ENCODE peak calls at places on chromosomes 16 and 17, in nine cellular contexts. One of them, this sample, is unnamed.

GRCh38 chr17:31197991-31198390 is 99.0 kb downstream of the OMG start:
- DNase-seq in dorsolateral prefrontal cortex: no peak
- DNase-seq in DMS79: no peak
- DNase-seq in RCC 7860: no peak
- DNase-seq in activated T-helper 9 cell treated with anti-CD3 and anti-CD28 coated beads, Interleukin-2, amount 50 U/mL, for 16 hours: no peak
- DNase-seq in CD4-positive, alpha-beta T cell: no peak
- DNase-seq in activated effector memory CD4-positive, alpha-beta T cell treated with anti-CD3 and anti-CD28 coated beads, Interleukin-2, amount 50 U/mL, for 16 hours: no peak
- DNase-seq in cardiac fibroblast: no peak
- DNase-seq in WTC11: no peak
- DNase-seq in this sample: no peak

GRCh38 chr17:48627242-48627597 is 1.1 kb upstream of the HOXB9 start:
- DNase-seq in WTC11: no peak
- DNase-seq in RCC 7860: no peak
- DNase-seq in DMS79: no peak
- DNase-seq in dorsolateral prefrontal cortex: no peak
- DNase-seq in cardiac fibroblast: no peak
- DNase-seq in CD4-positive, alpha-beta T cell: no peak
- DNase-seq in activated T-helper 9 cell treated with anti-CD3 and anti-CD28 coated beads, Interleukin-2, amount 50 U/mL, for 16 hours: no peak
- DNase-seq in activated effector memory CD4-positive, alpha-beta T cell treated with anti-CD3 and anti-CD28 coated beads, Interleukin-2, amount 50 U/mL, for 16 hours: no peak
- DNase-seq in this sample: no peak

GRCh38 chr16:25135239-25135878 is 23.8 kb downstream of the LCMT1 start:
- DNase-seq in DMS79: no peak
- DNase-seq in dorsolateral prefrontal cortex: no peak
- DNase-seq in RCC 7860: peak; percentile 8
- DNase-seq in activated T-helper 9 cell treated with anti-CD3 and anti-CD28 coated beads, Interleukin-2, amount 50 U/mL, for 16 hours: no peak
- DNase-seq in WTC11: no peak
- DNase-seq in cardiac fibroblast: peak; percentile 26
- DNase-seq in activated effector memory CD4-positive, alpha-beta T cell treated with anti-CD3 and anti-CD28 coated beads, Interleukin-2, amount 50 U/mL, for 16 hours: no peak
- DNase-seq in CD4-positive, alpha-beta T cell: no peak
- DNase-seq in this sample: no peak

GRCh38 chr16:676565-677297 is 1.3 kb downstream of the RHBDL1 start:
- DNase-seq in RCC 7860: no peak
- DNase-seq in activated T-helper 9 cell treated with anti-CD3 and anti-CD28 coated beads, Interleukin-2, amount 50 U/mL, for 16 hours: no peak
- DNase-seq in DMS79: peak; percentile 92
- DNase-seq in dorsolateral prefrontal cortex: no peak
- DNase-seq in activated effector memory CD4-positive, alpha-beta T cell treated with anti-CD3 and anti-CD28 coated beads, Interleukin-2, amount 50 U/mL, for 16 hours: peak; percentile 76
- DNase-seq in WTC11: no peak
- DNase-seq in cardiac fibroblast: no peak
- DNase-seq in CD4-positive, alpha-beta T cell: peak; percentile 36
- DNase-seq in this sample: no peak

GRCh38 chr17:57671546-57672204 is 73.4 kb downstream of the CCDC182 start:
- DNase-seq in DMS79: no peak
- DNase-seq in dorsolateral prefrontal cortex: peak; percentile 77
- DNase-seq in activated T-helper 9 cell treated with anti-CD3 and anti-CD28 coated beads, Interleukin-2, amount 50 U/mL, for 16 hours: peak; percentile 40
- DNase-seq in CD4-positive, alpha-beta T cell: peak; percentile 48
- DNase-seq in WTC11: peak; percentile 92
- DNase-seq in cardiac fibroblast: peak; percentile 84
- DNase-seq in RCC 7860: peak; percentile 45
- DNase-seq in activated effector memory CD4-positive, alpha-beta T cell treated with anti-CD3 and anti-CD28 coated beads, Interleukin-2, amount 50 U/mL, for 16 hours: peak; percentile 86
- DNase-seq in this sample: peak; percentile 64

GRCh38 chr17:66925811-66926500 is 38.6 kb upstream of the CACNG4 start:
- DNase-seq in DMS79: no peak
- DNase-seq in CD4-positive, alpha-beta T cell: no peak
- DNase-seq in WTC11: no peak
- DNase-seq in activated effector memory CD4-positive, alpha-beta T cell treated with anti-CD3 and anti-CD28 coated beads, Interleukin-2, amount 50 U/mL, for 16 hours: no peak
- DNase-seq in cardiac fibroblast: no peak
- DNase-seq in dorsolateral prefrontal cortex: no peak
- DNase-seq in activated T-helper 9 cell treated with anti-CD3 and anti-CD28 coated beads, Interleukin-2, amount 50 U/mL, for 16 hours: no peak
- DNase-seq in RCC 7860: no peak
- DNase-seq in this sample: no peak

GRCh38 chr16:71746442-71747046 is 22.0 kb upstream of the PHLPP2 start:
- DNase-seq in cardiac fibroblast: peak; percentile 67
- DNase-seq in DMS79: no peak
- DNase-seq in CD4-positive, alpha-beta T cell: no peak
- DNase-seq in WTC11: no peak
- DNase-seq in RCC 7860: no peak
- DNase-seq in activated effector memory CD4-positive, alpha-beta T cell treated with anti-CD3 and anti-CD28 coated beads, Interleukin-2, amount 50 U/mL, for 16 hours: no peak
- DNase-seq in activated T-helper 9 cell treated with anti-CD3 and anti-CD28 coated beads, Interleukin-2, amount 50 U/mL, for 16 hours: no peak
- DNase-seq in dorsolateral prefrontal cortex: no peak
- DNase-seq in this sample: no peak

GRCh38 chr16:22369221-22369811 is 5.1 kb downstream of the CDR2 start:
- DNase-seq in activated effector memory CD4-positive, alpha-beta T cell treated with anti-CD3 and anti-CD28 coated beads, Interleukin-2, amount 50 U/mL, for 16 hours: no peak
- DNase-seq in activated T-helper 9 cell treated with anti-CD3 and anti-CD28 coated beads, Interleukin-2, amount 50 U/mL, for 16 hours: no peak
- DNase-seq in CD4-positive, alpha-beta T cell: no peak
- DNase-seq in cardiac fibroblast: peak; percentile 79
- DNase-seq in dorsolateral prefrontal cortex: no peak
- DNase-seq in WTC11: no peak
- DNase-seq in DMS79: no peak
- DNase-seq in RCC 7860: no peak
- DNase-seq in this sample: no peak

GRCh38 chr16:16096858-16097213 is 126.5 kb downstream of the ABCC6 start:
- DNase-seq in dorsolateral prefrontal cortex: no peak
- DNase-seq in activated T-helper 9 cell treated with anti-CD3 and anti-CD28 coated beads, Interleukin-2, amount 50 U/mL, for 16 hours: no peak
- DNase-seq in RCC 7860: no peak
- DNase-seq in WTC11: no peak
- DNase-seq in cardiac fibroblast: no peak
- DNase-seq in CD4-positive, alpha-beta T cell: no peak
- DNase-seq in activated effector memory CD4-positive, alpha-beta T cell treated with anti-CD3 and anti-CD28 coated beads, Interleukin-2, amount 50 U/mL, for 16 hours: no peak
- DNase-seq in DMS79: no peak
- DNase-seq in this sample: no peak

GRCh38 chr16:24419709-24420108 is 119.7 kb upstream of the RBBP6 start:
- DNase-seq in cardiac fibroblast: no peak
- DNase-seq in activated effector memory CD4-positive, alpha-beta T cell treated with anti-CD3 and anti-CD28 coated beads, Interleukin-2, amount 50 U/mL, for 16 hours: no peak
- DNase-seq in WTC11: no peak
- DNase-seq in activated T-helper 9 cell treated with anti-CD3 and anti-CD28 coated beads, Interleukin-2, amount 50 U/mL, for 16 hours: no peak
- DNase-seq in dorsolateral prefrontal cortex: no peak
- DNase-seq in CD4-positive, alpha-beta T cell: no peak
- DNase-seq in RCC 7860: no peak
- DNase-seq in DMS79: no peak
- DNase-seq in this sample: no peak

GRCh38 chr16:78395035-78395434 is 295.6 kb downstream of the WWOX start:
- DNase-seq in cardiac fibroblast: no peak
- DNase-seq in RCC 7860: no peak
- DNase-seq in dorsolateral prefrontal cortex: no peak
- DNase-seq in WTC11: no peak
- DNase-seq in DMS79: no peak
- DNase-seq in CD4-positive, alpha-beta T cell: no peak
- DNase-seq in activated effector memory CD4-positive, alpha-beta T cell treated with anti-CD3 and anti-CD28 coated beads, Interleukin-2, amount 50 U/mL, for 16 hours: no peak
- DNase-seq in activated T-helper 9 cell treated with anti-CD3 and anti-CD28 coated beads, Interleukin-2, amount 50 U/mL, for 16 hours: no peak
- DNase-seq in this sample: no peak

GRCh38 chr17:77611791-77612466 is 346.6 kb upstream of the TNRC6C start:
- DNase-seq in WTC11: no peak
- DNase-seq in RCC 7860: no peak
- DNase-seq in cardiac fibroblast: no peak
- DNase-seq in activated effector memory CD4-positive, alpha-beta T cell treated with anti-CD3 and anti-CD28 coated beads, Interleukin-2, amount 50 U/mL, for 16 hours: peak; percentile 30
- DNase-seq in activated T-helper 9 cell treated with anti-CD3 and anti-CD28 coated beads, Interleukin-2, amount 50 U/mL, for 16 hours: no peak
- DNase-seq in DMS79: no peak
- DNase-seq in CD4-positive, alpha-beta T cell: no peak
- DNase-seq in dorsolateral prefrontal cortex: no peak
- DNase-seq in this sample: no peak

GRCh38 chr16:66444049-66444481 is 17.0 kb downstream of the BEAN1 start:
- DNase-seq in RCC 7860: no peak
- DNase-seq in activated effector memory CD4-positive, alpha-beta T cell treated with anti-CD3 and anti-CD28 coated beads, Interleukin-2, amount 50 U/mL, for 16 hours: no peak
- DNase-seq in dorsolateral prefrontal cortex: no peak
- DNase-seq in CD4-positive, alpha-beta T cell: no peak
- DNase-seq in activated T-helper 9 cell treated with anti-CD3 and anti-CD28 coated beads, Interleukin-2, amount 50 U/mL, for 16 hours: no peak
- DNase-seq in WTC11: no peak
- DNase-seq in DMS79: no peak
- DNase-seq in cardiac fibroblast: no peak
- DNase-seq in this sample: no peak

GRCh38 chr17:28983286-28984240 is 22.3 kb downstream of the SEZ6 start:
- DNase-seq in activated effector memory CD4-positive, alpha-beta T cell treated with anti-CD3 and anti-CD28 coated beads, Interleukin-2, amount 50 U/mL, for 16 hours: no peak
- DNase-seq in dorsolateral prefrontal cortex: no peak
- DNase-seq in cardiac fibroblast: no peak
- DNase-seq in DMS79: no peak
- DNase-seq in WTC11: no peak
- DNase-seq in RCC 7860: no peak
- DNase-seq in activated T-helper 9 cell treated with anti-CD3 and anti-CD28 coated beads, Interleukin-2, amount 50 U/mL, for 16 hours: no peak
- DNase-seq in CD4-positive, alpha-beta T cell: no peak
- DNase-seq in this sample: no peak

GRCh38 chr16:6195966-6196365 is 1098.4 kb upstream of the EEF2KMT start:
- DNase-seq in DMS79: no peak
- DNase-seq in RCC 7860: no peak
- DNase-seq in activated T-helper 9 cell treated with anti-CD3 and anti-CD28 coated beads, Interleukin-2, amount 50 U/mL, for 16 hours: no peak
- DNase-seq in CD4-positive, alpha-beta T cell: no peak
- DNase-seq in cardiac fibroblast: no peak
- DNase-seq in dorsolateral prefrontal cortex: no peak
- DNase-seq in activated effector memory CD4-positive, alpha-beta T cell treated with anti-CD3 and anti-CD28 coated beads, Interleukin-2, amount 50 U/mL, for 16 hours: no peak
- DNase-seq in WTC11: no peak
- DNase-seq in this sample: no peak

GRCh38 chr16:86061318-86061695 is 162.3 kb downstream of the IRF8 start:
- DNase-seq in dorsolateral prefrontal cortex: no peak
- DNase-seq in WTC11: no peak
- DNase-seq in activated effector memory CD4-positive, alpha-beta T cell treated with anti-CD3 and anti-CD28 coated beads, Interleukin-2, amount 50 U/mL, for 16 hours: no peak
- DNase-seq in activated T-helper 9 cell treated with anti-CD3 and anti-CD28 coated beads, Interleukin-2, amount 50 U/mL, for 16 hours: no peak
- DNase-seq in CD4-positive, alpha-beta T cell: no peak
- DNase-seq in cardiac fibroblast: no peak
- DNase-seq in DMS79: no peak
- DNase-seq in RCC 7860: no peak
- DNase-seq in this sample: no peak

GRCh38 chr17:31140127-31140526 is 45.4 kb downstream of the NF1 start:
- DNase-seq in DMS79: no peak
- DNase-seq in RCC 7860: no peak
- DNase-seq in dorsolateral prefrontal cortex: no peak
- DNase-seq in activated effector memory CD4-positive, alpha-beta T cell treated with anti-CD3 and anti-CD28 coated beads, Interleukin-2, amount 50 U/mL, for 16 hours: no peak
- DNase-seq in CD4-positive, alpha-beta T cell: no peak
- DNase-seq in WTC11: no peak
- DNase-seq in cardiac fibroblast: no peak
- DNase-seq in activated T-helper 9 cell treated with anti-CD3 and anti-CD28 coated beads, Interleukin-2, amount 50 U/mL, for 16 hours: no peak
- DNase-seq in this sample: no peak

GRCh38 chr17:21252875-21253645 is at the start of gene NATD1:
- DNase-seq in RCC 7860: peak; percentile 25
- DNase-seq in WTC11: peak; percentile 78
- DNase-seq in dorsolateral prefrontal cortex: peak; percentile 89
- DNase-seq in CD4-positive, alpha-beta T cell: peak; percentile 64
- DNase-seq in cardiac fibroblast: peak; percentile 88
- DNase-seq in DMS79: no peak
- DNase-seq in activated effector memory CD4-positive, alpha-beta T cell treated with anti-CD3 and anti-CD28 coated beads, Interleukin-2, amount 50 U/mL, for 16 hours: peak; percentile 93
- DNase-seq in activated T-helper 9 cell treated with anti-CD3 and anti-CD28 coated beads, Interleukin-2, amount 50 U/mL, for 16 hours: peak; percentile 72
- DNase-seq in this sample: peak; percentile 69

GRCh38 chr16:85465328-85466307 is 147.5 kb upstream of the GSE1 start:
- DNase-seq in activated effector memory CD4-positive, alpha-beta T cell treated with anti-CD3 and anti-CD28 coated beads, Interleukin-2, amount 50 U/mL, for 16 hours: no peak
- DNase-seq in activated T-helper 9 cell treated with anti-CD3 and anti-CD28 coated beads, Interleukin-2, amount 50 U/mL, for 16 hours: no peak
- DNase-seq in RCC 7860: no peak
- DNase-seq in dorsolateral prefrontal cortex: no peak
- DNase-seq in CD4-positive, alpha-beta T cell: no peak
- DNase-seq in DMS79: no peak
- DNase-seq in WTC11: no peak
- DNase-seq in cardiac fibroblast: peak; percentile 64
- DNase-seq in this sample: no peak

GRCh38 chr17:67588326-67588725 is 129.4 kb upstream of the NOL11 start:
- DNase-seq in WTC11: no peak
- DNase-seq in cardiac fibroblast: no peak
- DNase-seq in DMS79: no peak
- DNase-seq in RCC 7860: no peak
- DNase-seq in activated T-helper 9 cell treated with anti-CD3 and anti-CD28 coated beads, Interleukin-2, amount 50 U/mL, for 16 hours: no peak
- DNase-seq in dorsolateral prefrontal cortex: no peak
- DNase-seq in CD4-positive, alpha-beta T cell: no peak
- DNase-seq in activated effector memory CD4-positive, alpha-beta T cell treated with anti-CD3 and anti-CD28 coated beads, Interleukin-2, amount 50 U/mL, for 16 hours: no peak
- DNase-seq in this sample: no peak

GRCh38 chr16:87832759-87833502 is 36.4 kb downstream of the SLC7A5 start:
- DNase-seq in WTC11: no peak
- DNase-seq in cardiac fibroblast: no peak
- DNase-seq in DMS79: no peak
- DNase-seq in CD4-positive, alpha-beta T cell: no peak
- DNase-seq in activated effector memory CD4-positive, alpha-beta T cell treated with anti-CD3 and anti-CD28 coated beads, Interleukin-2, amount 50 U/mL, for 16 hours: no peak
- DNase-seq in activated T-helper 9 cell treated with anti-CD3 and anti-CD28 coated beads, Interleukin-2, amount 50 U/mL, for 16 hours: no peak
- DNase-seq in RCC 7860: no peak
- DNase-seq in dorsolateral prefrontal cortex: no peak
- DNase-seq in this sample: peak; percentile 76

GRCh38 chr17:40168262-40168832 is 8.9 kb upstream of the RAPGEFL1 start:
- DNase-seq in activated T-helper 9 cell treated with anti-CD3 and anti-CD28 coated beads, Interleukin-2, amount 50 U/mL, for 16 hours: no peak
- DNase-seq in cardiac fibroblast: peak; percentile 85
- DNase-seq in activated effector memory CD4-positive, alpha-beta T cell treated with anti-CD3 and anti-CD28 coated beads, Interleukin-2, amount 50 U/mL, for 16 hours: peak; percentile 68
- DNase-seq in WTC11: no peak
- DNase-seq in dorsolateral prefrontal cortex: no peak
- DNase-seq in RCC 7860: peak; percentile 52
- DNase-seq in CD4-positive, alpha-beta T cell: no peak
- DNase-seq in DMS79: peak; percentile 1
- DNase-seq in this sample: peak; percentile 53

GRCh38 chr17:81905993-81906392 is 4.0 kb downstream of the NPB start:
- DNase-seq in activated T-helper 9 cell treated with anti-CD3 and anti-CD28 coated beads, Interleukin-2, amount 50 U/mL, for 16 hours: no peak
- DNase-seq in DMS79: no peak
- DNase-seq in dorsolateral prefrontal cortex: no peak
- DNase-seq in RCC 7860: no peak
- DNase-seq in CD4-positive, alpha-beta T cell: no peak
- DNase-seq in WTC11: no peak
- DNase-seq in cardiac fibroblast: no peak
- DNase-seq in activated effector memory CD4-positive, alpha-beta T cell treated with anti-CD3 and anti-CD28 coated beads, Interleukin-2, amount 50 U/mL, for 16 hours: no peak
- DNase-seq in this sample: no peak

GRCh38 chr17:19867654-19868395 is at the start of gene ULK2:
- DNase-seq in activated T-helper 9 cell treated with anti-CD3 and anti-CD28 coated beads, Interleukin-2, amount 50 U/mL, for 16 hours: peak; percentile 27
- DNase-seq in RCC 7860: no peak
- DNase-seq in activated effector memory CD4-positive, alpha-beta T cell treated with anti-CD3 and anti-CD28 coated beads, Interleukin-2, amount 50 U/mL, for 16 hours: peak; percentile 80
- DNase-seq in dorsolateral prefrontal cortex: no peak
- DNase-seq in CD4-positive, alpha-beta T cell: peak; percentile 17
- DNase-seq in WTC11: peak; percentile 70
- DNase-seq in cardiac fibroblast: peak; percentile 86
- DNase-seq in DMS79: no peak
- DNase-seq in this sample: peak; percentile 48

GRCh38 chr16:11682655-11683096 is 14.4 kb downstream of the SNN start:
- DNase-seq in WTC11: no peak
- DNase-seq in dorsolateral prefrontal cortex: no peak
- DNase-seq in activated T-helper 9 cell treated with anti-CD3 and anti-CD28 coated beads, Interleukin-2, amount 50 U/mL, for 16 hours: no peak
- DNase-seq in cardiac fibroblast: peak; percentile 82
- DNase-seq in CD4-positive, alpha-beta T cell: no peak
- DNase-seq in RCC 7860: peak; percentile 90
- DNase-seq in activated effector memory CD4-positive, alpha-beta T cell treated with anti-CD3 and anti-CD28 coated beads, Interleukin-2, amount 50 U/mL, for 16 hours: no peak
- DNase-seq in DMS79: no peak
- DNase-seq in this sample: no peak

GRCh38 chr17:46726106-46726670 is 92.3 kb downstream of the WNT3 start:
- DNase-seq in activated effector memory CD4-positive, alpha-beta T cell treated with anti-CD3 and anti-CD28 coated beads, Interleukin-2, amount 50 U/mL, for 16 hours: no peak
- DNase-seq in activated T-helper 9 cell treated with anti-CD3 and anti-CD28 coated beads, Interleukin-2, amount 50 U/mL, for 16 hours: no peak
- DNase-seq in DMS79: no peak
- DNase-seq in WTC11: no peak
- DNase-seq in dorsolateral prefrontal cortex: no peak
- DNase-seq in CD4-positive, alpha-beta T cell: no peak
- DNase-seq in RCC 7860: peak; percentile 65
- DNase-seq in cardiac fibroblast: peak; percentile 12
- DNase-seq in this sample: no peak

GRCh38 chr16:57036945-57037344 is 47.6 kb downstream of the NLRC5 start:
- DNase-seq in CD4-positive, alpha-beta T cell: no peak
- DNase-seq in activated T-helper 9 cell treated with anti-CD3 and anti-CD28 coated beads, Interleukin-2, amount 50 U/mL, for 16 hours: no peak
- DNase-seq in dorsolateral prefrontal cortex: no peak
- DNase-seq in cardiac fibroblast: no peak
- DNase-seq in activated effector memory CD4-positive, alpha-beta T cell treated with anti-CD3 and anti-CD28 coated beads, Interleukin-2, amount 50 U/mL, for 16 hours: no peak
- DNase-seq in WTC11: no peak
- DNase-seq in DMS79: no peak
- DNase-seq in RCC 7860: no peak
- DNase-seq in this sample: no peak

GRCh38 chr16:81451753-81452680 is 7.4 kb downstream of the CMIP start:
- DNase-seq in activated T-helper 9 cell treated with anti-CD3 and anti-CD28 coated beads, Interleukin-2, amount 50 U/mL, for 16 hours: no peak
- DNase-seq in DMS79: no peak
- DNase-seq in dorsolateral prefrontal cortex: no peak
- DNase-seq in CD4-positive, alpha-beta T cell: peak; percentile 28
- DNase-seq in cardiac fibroblast: no peak
- DNase-seq in WTC11: no peak
- DNase-seq in RCC 7860: no peak
- DNase-seq in activated effector memory CD4-positive, alpha-beta T cell treated with anti-CD3 and anti-CD28 coated beads, Interleukin-2, amount 50 U/mL, for 16 hours: peak; percentile 69
- DNase-seq in this sample: peak; percentile 90

GRCh38 chr17:67244621-67245072 is 349 bp downstream of the HELZ start:
- DNase-seq in cardiac fibroblast: no peak
- DNase-seq in activated effector memory CD4-positive, alpha-beta T cell treated with anti-CD3 and anti-CD28 coated beads, Interleukin-2, amount 50 U/mL, for 16 hours: peak; percentile 76
- DNase-seq in WTC11: peak; percentile 23
- DNase-seq in CD4-positive, alpha-beta T cell: no peak
- DNase-seq in RCC 7860: no peak
- DNase-seq in activated T-helper 9 cell treated with anti-CD3 and anti-CD28 coated beads, Interleukin-2, amount 50 U/mL, for 16 hours: peak; percentile 25
- DNase-seq in DMS79: no peak
- DNase-seq in dorsolateral prefrontal cortex: no peak
- DNase-seq in this sample: no peak